ENCODE peak calls at places on chromosome 3, in four cellular contexts. N is SJSA1, S is left ventricle myocardium superior, T is cardiac fibroblast. C is an unnamed sample.

GRCh38 chr3:88433572-88433971 is 283.8 kb downstream of the C3orf38 start:
- DNase-seq in N (no peak), S (no peak), T (no peak), C (no peak)

GRCh38 chr3:64501298-64501906 is 186.4 kb downstream of the ADAMTS9 start:
- DNase-seq in N (peak), S (no peak), T (no peak), C (no peak)

GRCh38 chr3:114877378-114878118 is 269.5 kb downstream of the ZBTB20 start:
- DNase-seq in N (no peak), S (no peak), T (no peak), C (no peak)

GRCh38 chr3:45778761-45779201 is 17.6 kb downstream of the SLC6A20 start:
- DNase-seq in N (no peak), S (no peak), T (no peak), C (no peak)

GRCh38 chr3:130759692-130760338 is 13.2 kb upstream of the PIK3R4 start:
- DNase-seq in N (peak), S (peak), T (peak), C (peak)

GRCh38 chr3:141796436-141797166 is 33.4 kb downstream of the GRK7 start:
- DNase-seq in N (no peak), S (no peak), T (peak), C (no peak)

GRCh38 chr3:184766555-184767261 is 45.3 kb upstream of the VPS8 start:
- DNase-seq in N (no peak), S (no peak), T (no peak), C (no peak)

GRCh38 chr3:38583688-38584087 is 65.8 kb downstream of the SCN5A start:
- DNase-seq in N (peak), S (no peak), T (no peak), C (no peak)

GRCh38 chr3:24160424-24160823 is 215.3 kb downstream of the NR1D2 start:
- DNase-seq in N (no peak), S (no peak), T (no peak), C (no peak)

GRCh38 chr3:55066406-55067128 is 138.7 kb upstream of the LRTM1 start:
- DNase-seq in N (no peak), S (no peak), T (peak), C (no peak)

GRCh38 chr3:81927811-81928210 is 166.4 kb upstream of the GBE1 start:
- DNase-seq in N (no peak), S (no peak), T (no peak), C (no peak)

GRCh38 chr3:66428733-66429132 is 72.1 kb downstream of the LRIG1 start:
- DNase-seq in N (peak), S (peak), T (peak), C (peak)

GRCh38 chr3:171028779-171029232 is 2.3 kb upstream of the SLC2A2 start:
- DNase-seq in N (no peak), S (no peak), T (peak), C (peak)

C was measured in T1000.